ENCODE peak calls at places on chromosome 5, in eight cellular contexts. One of them, this sample, is unnamed.

GRCh38 chr5:129094924-129095797 is 612 bp downstream of the ISOC1 start:
- DNase-seq in NCI-H774: no peak
- DNase-seq in substantia nigra: peak; percentile 50
- DNase-seq in NCI-H1417: peak; percentile 77
- DNase-seq in BJ: no peak
- DNase-seq in RPMI7951: peak; percentile 50
- DNase-seq in H9: no peak
- DNase-seq in aorta: peak; percentile 77
- DNase-seq in this sample: no peak

GRCh38 chr5:43044181-43044914 is 4.2 kb upstream of the ANXA2R start:
- DNase-seq in aorta: no peak
- DNase-seq in substantia nigra: no peak
- DNase-seq in NCI-H1417: no peak
- DNase-seq in RPMI7951: no peak
- DNase-seq in BJ: no peak
- DNase-seq in NCI-H774: no peak
- DNase-seq in H9: peak; percentile 77
- DNase-seq in this sample: no peak

GRCh38 chr5:149656576-149657182 is 73.4 kb upstream of the PPARGC1B start:
- DNase-seq in RPMI7951: no peak
- DNase-seq in aorta: peak; percentile 45
- DNase-seq in substantia nigra: no peak
- DNase-seq in NCI-H1417: peak; percentile 27
- DNase-seq in BJ: no peak
- DNase-seq in NCI-H774: peak; percentile 13
- DNase-seq in H9: peak; percentile 84
- DNase-seq in this sample: no peak

GRCh38 chr5:17000296-17000939 is 64.3 kb upstream of the MYO10 start:
- DNase-seq in substantia nigra: no peak
- DNase-seq in aorta: no peak
- DNase-seq in H9: no peak
- DNase-seq in BJ: peak; percentile 97
- DNase-seq in NCI-H774: no peak
- DNase-seq in NCI-H1417: no peak
- DNase-seq in RPMI7951: peak; percentile 94
- DNase-seq in this sample: peak; percentile 91

GRCh38 chr5:139481122-139481533 is 1.4 kb downstream of the STING1 start:
- DNase-seq in NCI-H1417: no peak
- DNase-seq in BJ: no peak
- DNase-seq in RPMI7951: no peak
- DNase-seq in NCI-H774: no peak
- DNase-seq in H9: no peak
- DNase-seq in substantia nigra: no peak
- DNase-seq in aorta: peak; percentile 72
- DNase-seq in this sample: no peak

GRCh38 chr5:14487101-14487895 is 94.3 kb upstream of the OTULINL start:
- DNase-seq in aorta: no peak
- DNase-seq in NCI-H1417: no peak
- DNase-seq in BJ: no peak
- DNase-seq in substantia nigra: no peak
- DNase-seq in H9: no peak
- DNase-seq in NCI-H774: no peak
- DNase-seq in RPMI7951: no peak
- DNase-seq in this sample: no peak

GRCh38 chr5:68339921-68340321 is 124.4 kb downstream of the PIK3R1 start:
- DNase-seq in aorta: no peak
- DNase-seq in BJ: no peak
- DNase-seq in NCI-H1417: no peak
- DNase-seq in NCI-H774: no peak
- DNase-seq in substantia nigra: no peak
- DNase-seq in H9: no peak
- DNase-seq in RPMI7951: peak; percentile 68
- DNase-seq in this sample: no peak

GRCh38 chr5:142597546-142598337 is 88.1 kb downstream of the FGF1 start:
- DNase-seq in BJ: no peak
- DNase-seq in NCI-H1417: peak; percentile 20
- DNase-seq in aorta: no peak
- DNase-seq in NCI-H774: peak; percentile 30
- DNase-seq in RPMI7951: peak; percentile 78
- DNase-seq in H9: peak; percentile 48
- DNase-seq in substantia nigra: no peak
- DNase-seq in this sample: peak; percentile 55

GRCh38 chr5:132471006-132471907 is 19.3 kb downstream of the IRF1 start:
- DNase-seq in H9: no peak
- DNase-seq in NCI-H1417: peak; percentile 74
- DNase-seq in BJ: no peak
- DNase-seq in RPMI7951: no peak
- DNase-seq in substantia nigra: no peak
- DNase-seq in NCI-H774: peak; percentile 57
- DNase-seq in aorta: no peak
- DNase-seq in this sample: no peak

GRCh38 chr5:109830955-109831502 is 141.3 kb downstream of the MAN2A1 start:
- DNase-seq in RPMI7951: peak; percentile 60
- DNase-seq in H9: no peak
- DNase-seq in BJ: peak; percentile 25
- DNase-seq in NCI-H774: no peak
- DNase-seq in aorta: no peak
- DNase-seq in NCI-H1417: no peak
- DNase-seq in substantia nigra: no peak
- DNase-seq in this sample: peak; percentile 30